ENCODE peak calls at places on chromosomes 4 and X, in ten cellular contexts. A is A673; W is fibroblast of the aortic adventitia; D is AG10803; G is astrocyte of the spinal cord; J is hepatocyte; T is cardiac fibroblast; X is CD8-positive, alpha-beta T cell; M is tibial artery; Y is heart left ventricle. V is an unnamed sample.

GRCh38 chrX:5876984-5877655 is 351.5 kb downstream of the NLGN4X start:
- DNase-seq in A (peak), W (no peak), D (peak), G (peak), J (peak), T (peak), X (no peak), M (no peak), Y (peak), V (peak)

GRCh38 chr4:21211836-21212235 is 511.6 kb downstream of the PACRGL start:
- DNase-seq in A (no peak), W (no peak), D (no peak), G (no peak), J (no peak), T (no peak), X (no peak), M (no peak), Y (no peak), V (no peak)

GRCh38 chr4:63814171-63814964 is 594.9 kb downstream of the TECRL start:
- DNase-seq in A (no peak), W (no peak), D (no peak), G (no peak), J (no peak), T (no peak), X (no peak), M (no peak), Y (no peak), V (no peak)

GRCh38 chr4:73067971-73068394 is 1.5 kb downstream of the COX18 start:
- DNase-seq in A (no peak), W (no peak), D (no peak), G (peak), J (no peak), T (peak), X (no peak), M (no peak), Y (no peak), V (peak)

GRCh38 chr4:37891221-37892159 is 606 bp downstream of the TBC1D1 start:
- DNase-seq in A (no peak), W (peak), D (no peak), G (no peak), J (no peak), T (peak), X (peak), M (peak), Y (peak), V (peak)

GRCh38 chr4:135365065-135365464 is 1163.5 kb upstream of the PABPC4L start:
- DNase-seq in A (no peak), W (peak), D (no peak), G (peak), J (no peak), T (peak), X (no peak), M (no peak), Y (no peak), V (no peak)

GRCh38 chr4:180391613-180392012 is 1851.6 kb upstream of the TENM3 start:
- DNase-seq in A (no peak), W (no peak), D (no peak), G (no peak), J (no peak), T (no peak), X (no peak), M (no peak), Y (no peak), V (no peak)

GRCh38 chrX:135697614-135698013 is 15.8 kb upstream of the CT45A1 start:
- DNase-seq in A (peak), W (no peak), D (no peak), G (no peak), J (no peak), T (no peak), X (no peak), M (no peak), Y (no peak), V (no peak)

GRCh38 chr4:132593717-132594400 is 555.2 kb upstream of the PCDH10 start:
- DNase-seq in A (peak), W (no peak), D (no peak), G (peak), J (no peak), T (peak), X (no peak), M (no peak), Y (no peak), V (no peak)

GRCh38 chr4:132587626-132588025 is 561.5 kb upstream of the PCDH10 start:
- DNase-seq in A (peak), W (peak), D (no peak), G (peak), J (no peak), T (peak), X (no peak), M (no peak), Y (no peak), V (no peak)

GRCh38 chr4:132596186-132596585 is 552.9 kb upstream of the PCDH10 start:
- DNase-seq in A (no peak), W (no peak), D (no peak), G (no peak), J (no peak), T (no peak), X (no peak), M (no peak), Y (no peak), V (no peak)

GRCh38 chr4:132592340-132592739 is 556.8 kb upstream of the PCDH10 start:
- DNase-seq in A (no peak), W (no peak), D (no peak), G (no peak), J (no peak), T (no peak), X (no peak), M (no peak), Y (no peak), V (no peak)

GRCh38 chr4:132592850-132593249 is 556.2 kb upstream of the PCDH10 start:
- DNase-seq in A (no peak), W (no peak), D (no peak), G (no peak), J (no peak), T (no peak), X (no peak), M (no peak), Y (no peak), V (no peak)
- H3K4me3 ChIP-seq in A (no peak), W (no peak), D (no peak), G (no peak), J (no peak), T (no peak), X (no peak), M (no peak), Y (no peak), V (no peak)

DNA sequence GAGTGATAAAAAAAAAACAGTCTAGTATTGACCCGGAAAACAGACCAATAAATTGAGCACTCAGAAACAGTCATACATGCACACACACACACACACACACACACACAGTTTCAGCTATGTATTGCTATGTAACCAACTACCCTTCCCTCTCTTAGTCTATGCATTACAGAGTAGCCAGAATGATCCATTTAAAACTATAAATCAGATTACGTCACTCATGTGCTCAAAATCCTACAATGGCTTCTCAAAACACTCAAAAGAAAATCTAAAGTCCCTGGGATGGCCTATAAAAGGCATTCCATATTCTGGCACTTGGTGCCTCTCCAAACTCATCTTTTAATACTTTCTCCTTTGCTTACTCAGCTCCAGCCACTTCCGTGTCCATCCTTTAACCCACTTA is 46.5 kb upstream of the ZIC3 start:
- DNase-seq in A (no peak), W (no peak), D (no peak), G (no peak), J (no peak), T (no peak), X (no peak), M (no peak), Y (no peak), V (no peak)
- TF ChIP-seq CTCF in A (no peak), W (no peak), D (no peak), G (no peak), J (no peak), T (no peak), X (no peak), M (no peak), Y (no peak), V (no peak)

DNA sequence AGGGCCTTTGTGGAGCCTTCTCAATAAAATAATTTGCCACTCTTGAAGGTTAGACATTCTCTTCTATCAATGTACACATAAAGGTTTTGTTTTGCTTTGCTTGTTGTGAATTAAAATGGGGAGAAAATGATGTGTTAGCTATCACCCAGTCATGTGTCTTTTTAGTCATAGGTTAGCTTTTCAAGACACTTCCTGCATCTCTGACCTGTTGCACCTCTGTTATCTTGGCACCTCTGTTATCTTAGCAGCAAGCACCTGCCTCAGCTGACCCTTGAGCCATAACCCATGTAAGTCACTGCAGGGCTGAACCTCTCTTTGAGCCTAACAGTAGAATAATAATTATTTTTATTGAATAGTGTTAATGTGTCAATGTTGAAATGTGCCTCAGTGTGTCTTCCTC is 1.0 kb downstream of the TMEM144 start:
- DNase-seq in A (no peak), W (no peak), D (no peak), G (no peak), J (peak), T (no peak), X (no peak), M (no peak), Y (no peak), V (no peak)
- H3K4me3 ChIP-seq in A (peak), W (peak), D (peak), G (peak), J (peak), T (no peak), X (no peak), M (peak), Y (no peak), V (peak)

GRCh38 chr4:168651374-168651773 is 154.5 kb downstream of the PALLD start:
- DNase-seq in A (peak), W (no peak), D (no peak), G (peak), J (no peak), T (peak), X (no peak), M (no peak), Y (no peak), V (no peak)

GRCh38 chr4:168648929-168649328 is 152.1 kb downstream of the PALLD start:
- DNase-seq in A (peak), W (peak), D (peak), G (peak), J (no peak), T (peak), X (no peak), M (no peak), Y (no peak), V (peak)

GRCh38 chr4:168645933-168646768 is 149.3 kb downstream of the PALLD start:
- DNase-seq in A (peak), W (no peak), D (no peak), G (no peak), J (peak), T (no peak), X (no peak), M (no peak), Y (peak), V (no peak)

GRCh38 chr4:168648494-168648893 is 151.6 kb downstream of the PALLD start:
- DNase-seq in A (no peak), W (no peak), D (no peak), G (no peak), J (no peak), T (no peak), X (no peak), M (no peak), Y (no peak), V (no peak)

GRCh38 chr4:168647976-168648375 is 151.1 kb downstream of the PALLD start:
- DNase-seq in A (peak), W (no peak), D (no peak), G (peak), J (no peak), T (no peak), X (no peak), M (no peak), Y (no peak), V (no peak)
- TF ChIP-seq CTCF in A (no peak), W (no peak), D (no peak), G (no peak), J (no peak), T (no peak), X (no peak), M (no peak), Y (no peak), V (no peak)

GRCh38 chr4:159280442-159281172 is 177.7 kb downstream of the RAPGEF2 start:
- DNase-seq in A (no peak), W (no peak), D (no peak), G (no peak), J (peak), T (no peak), X (no peak), M (no peak), Y (no peak), V (no peak)

GRCh38 chr4:159282944-159283343 is 180.1 kb downstream of the RAPGEF2 start:
- DNase-seq in A (no peak), W (no peak), D (no peak), G (no peak), J (no peak), T (no peak), X (no peak), M (no peak), Y (no peak), V (no peak)

GRCh38 chr4:159279084-159279483 is 176.2 kb downstream of the RAPGEF2 start:
- DNase-seq in A (no peak), W (no peak), D (no peak), G (no peak), J (no peak), T (no peak), X (no peak), M (no peak), Y (peak), V (no peak)

GRCh38 chr4:159283697-159284492 is 181.0 kb downstream of the RAPGEF2 start:
- DNase-seq in A (peak), W (peak), D (peak), G (peak), J (no peak), T (peak), X (no peak), M (no peak), Y (no peak), V (peak)

GRCh38 chr4:159281781-159282180 is 178.9 kb downstream of the RAPGEF2 start:
- DNase-seq in A (no peak), W (peak), D (no peak), G (no peak), J (no peak), T (no peak), X (no peak), M (no peak), Y (no peak), V (peak)
- H3K4me3 ChIP-seq in A (no peak), W (no peak), D (no peak), G (no peak), J (no peak), T (no peak), X (no peak), M (no peak), Y (no peak), V (no peak)

GRCh38 chr4:16199132-16199531 is 27.1 kb downstream of the TAPT1 start:
- DNase-seq in A (peak), W (peak), D (peak), G (peak), J (peak), T (peak), X (no peak), M (no peak), Y (no peak), V (peak)
- TF ChIP-seq CTCF in A (peak), W (peak), D (peak), G (peak), J (peak), T (peak), X (no peak), M (no peak), Y (peak), V (peak)

GRCh38 chr4:30916337-30917274 is 196.4 kb downstream of the PCDH7 start:
- DNase-seq in A (no peak), W (no peak), D (no peak), G (no peak), J (no peak), T (no peak), X (no peak), M (no peak), Y (no peak), V (no peak)

GRCh38 chr4:30924521-30924920 is 204.4 kb downstream of the PCDH7 start:
- DNase-seq in A (no peak), W (no peak), D (no peak), G (no peak), J (no peak), T (no peak), X (no peak), M (no peak), Y (no peak), V (peak)

GRCh38 chr4:30917946-30918345 is 197.8 kb downstream of the PCDH7 start:
- DNase-seq in A (no peak), W (no peak), D (no peak), G (no peak), J (no peak), T (no peak), X (no peak), M (no peak), Y (no peak), V (no peak)

GRCh38 chr4:30919458-30919857 is 199.3 kb downstream of the PCDH7 start:
- DNase-seq in A (no peak), W (no peak), D (no peak), G (no peak), J (no peak), T (no peak), X (no peak), M (no peak), Y (no peak), V (no peak)

DNA sequence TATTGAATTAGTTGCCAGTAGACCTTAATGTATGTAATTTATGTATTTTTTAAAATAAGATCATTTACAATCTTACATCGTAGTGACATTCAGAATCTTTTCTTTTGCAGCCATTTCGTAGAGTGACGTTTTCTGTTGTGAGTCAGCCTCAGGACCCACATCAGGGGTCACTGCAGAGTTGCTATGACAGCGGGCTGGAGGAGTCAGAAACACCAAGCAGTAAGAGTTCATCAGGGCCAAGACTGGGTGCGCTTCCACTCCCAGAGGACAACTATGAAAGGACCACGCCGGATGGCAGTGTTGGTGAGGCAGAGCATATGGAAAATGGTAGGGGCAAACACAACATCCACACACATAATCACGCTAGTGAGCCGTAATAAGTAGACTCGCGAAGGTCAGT is 199.9 kb downstream of the PCDH7 start:
- DNase-seq in A (no peak), W (no peak), D (no peak), G (no peak), J (no peak), T (no peak), X (no peak), M (no peak), Y (no peak), V (no peak)
- H3K4me3 ChIP-seq in A (no peak), W (no peak), D (no peak), G (no peak), J (no peak), T (no peak), X (no peak), M (no peak), Y (no peak), V (no peak)

V was measured in fibroblast of mammary gland.